ENCODE peak calls at places on chromosomes 5 and 9, in seven cellular contexts. J is mammary epithelial cell; Y is CD8-positive, alpha-beta memory T cell; H is breast epithelium; A is right cardiac atrium; C is lower lobe of right lung; V is CD4-positive, alpha-beta T cell. U is an unnamed sample. For H3K9me3, the result is how much of the 10 kb centered on the place peaks cover.

GRCh38 chr5:90548069-90548593 is 10.5 kb upstream of the ADGRV1 start:
- DNase-seq in J (no peak), Y (no peak), H (no peak), A (no peak), C (peak), V (no peak), U (peak)

GRCh38 chr5:10454591-10455272 is 13.1 kb downstream of the ROPN1L start:
- DNase-seq in J (peak), Y (no peak), H (no peak), A (no peak), C (no peak), V (no peak), U (no peak)

GRCh38 chr5:172892713-172893112 is 58.7 kb downstream of the ERGIC1 start:
- DNase-seq in J (no peak), Y (no peak), H (no peak), A (no peak), C (no peak), V (no peak), U (no peak)

GRCh38 chr9:89395931-89396710 is 77.8 kb downstream of the SECISBP2 start:
- DNase-seq in J (no peak), Y (no peak), H (no peak), A (peak), C (no peak), V (no peak), U (no peak)

GRCh38 chr5:22835630-22836029 is 17.5 kb downstream of the CDH12 start:
- DNase-seq in J (no peak), Y (no peak), H (no peak), A (no peak), C (no peak), V (no peak), U (no peak)

GRCh38 chr5:37211661-37212060 is 37.5 kb downstream of the CPLANE1 start:
- DNase-seq in J (no peak), Y (no peak), H (no peak), A (no peak), C (no peak), V (no peak), U (no peak)

GRCh38 chr9:34380034-34380510 is 3.4 kb upstream of the MYORG start:
- DNase-seq in J (no peak), Y (no peak), H (no peak), A (peak), C (peak), V (no peak), U (peak)

GRCh38 chr5:133754575-133755169 is 142.3 kb upstream of the FSTL4 start:
- DNase-seq in J (peak), Y (no peak), H (no peak), A (no peak), C (no peak), V (no peak), U (peak)

GRCh38 chr9:133429641-133430161 is 7.5 kb downstream of the ADAMTS13 start:
- DNase-seq in J (no peak), Y (no peak), H (no peak), A (peak), C (no peak), V (no peak), U (peak)

GRCh38 chr5:142866563-142867275 is 96.5 kb downstream of the ARHGAP26 start:
- DNase-seq in J (peak), Y (no peak), H (no peak), A (no peak), C (no peak), V (peak), U (peak)

GRCh38 chr5:174175869-174176268 is 130.4 kb downstream of the NSG2 start:
- DNase-seq in J (no peak), Y (no peak), H (no peak), A (no peak), C (no peak), V (no peak), U (no peak)

GRCh38 chr5:149757186-149757950 is 27.3 kb downstream of the PPARGC1B start:
- DNase-seq in J (no peak), Y (no peak), H (no peak), A (no peak), C (no peak), V (no peak), U (no peak)

GRCh38 chr9:19269582-19269981 is 39.1 kb downstream of the DENND4C start:
- DNase-seq in J (no peak), Y (no peak), H (no peak), A (no peak), C (no peak), V (no peak), U (no peak)

GRCh38 chr5:141617128-141617527 is 1.7 kb downstream of the DIAPH1 start:
- DNase-seq in J (no peak), Y (no peak), H (no peak), A (no peak), C (no peak), V (no peak), U (no peak)

GRCh38 chr5:18745591-18745987 is 1111.3 kb downstream of the TAF11L14 start:
- DNase-seq in J (no peak), Y (no peak), H (no peak), A (no peak), C (no peak), V (no peak), U (no peak)

GRCh38 chr9:108225371-108225905 is 630.3 kb downstream of the ACTL7B start:
- DNase-seq in J (no peak), Y (no peak), H (no peak), A (no peak), C (no peak), V (no peak), U (no peak)

GRCh38 chr5:148005788-148006520 is 57.8 kb upstream of the SPINK5 start:
- DNase-seq in J (no peak), Y (no peak), H (no peak), A (no peak), C (no peak), V (no peak), U (no peak)

GRCh38 chr5:174204914-174205313 is 159.4 kb downstream of the NSG2 start:
- DNase-seq in J (peak), Y (no peak), H (no peak), A (no peak), C (no peak), V (no peak), U (peak)

GRCh38 chr5:17619353-17619752 is 9.2 kb downstream of the TAF11L12 start:
- DNase-seq in J (no peak), Y (no peak), H (no peak), A (no peak), C (no peak), V (no peak), U (no peak)

GRCh38 chr5:138900281-138900965 is 25.3 kb upstream of the LRRTM2 start:
- DNase-seq in J (peak), Y (no peak), H (no peak), A (no peak), C (no peak), V (no peak), U (no peak)

GRCh38 chr5:170132642-170133448 is 27.1 kb downstream of the FOXI1 start:
- DNase-seq in J (peak), Y (no peak), H (no peak), A (no peak), C (no peak), V (no peak), U (no peak)

GRCh38 chr9:16485575-16486321 is 384.7 kb downstream of the BNC2 start:
- DNase-seq in J (no peak), Y (no peak), H (no peak), A (no peak), C (no peak), V (no peak), U (no peak)

GRCh38 chr9:73179594-73179993 is 27.9 kb downstream of the ANXA1 start:
- DNase-seq in J (no peak), Y (no peak), H (no peak), A (no peak), C (no peak), V (no peak), U (peak)

GRCh38 chr5:115296130-115296997 is at the start of gene CCDC112:
- DNase-seq in J (peak), Y (peak), H (peak), A (peak), C (peak), V (peak), U (peak)

GRCh38 chr9:126794441-126794840 is 10.4 kb upstream of the ZBTB43 start:
- DNase-seq in J (no peak), Y (no peak), H (no peak), A (no peak), C (no peak), V (no peak), U (no peak)

GRCh38 chr9:93453047-93453914 is at the start of gene FAM120AOS:
- DNase-seq in J (peak), Y (peak), H (peak), A (peak), C (peak), V (peak), U (peak)

GRCh38 chr9:71209890-71210289 is 88.5 kb upstream of the TRPM3 start:
- DNase-seq in J (no peak), Y (no peak), H (no peak), A (peak), C (no peak), V (no peak), U (no peak)

GRCh38 chr5:3200356-3200755 is 395.3 kb upstream of the IRX1 start:
- DNase-seq in J (no peak), Y (no peak), H (no peak), A (no peak), C (no peak), V (no peak), U (no peak)
- H3K9me3 ChIP-seq in J (under half), Y (under half), H (under half), A (under half), C (under half), V (under half), U (under half)

GRCh38 chr9:118961857-118962256 is 407.4 kb downstream of the BRINP1 start:
- DNase-seq in J (peak), Y (no peak), H (no peak), A (no peak), C (no peak), V (no peak), U (peak)

GRCh38 chr9:118954822-118955221 is 414.4 kb downstream of the BRINP1 start:
- DNase-seq in J (no peak), Y (no peak), H (no peak), A (no peak), C (no peak), V (no peak), U (no peak)

GRCh38 chr9:118962426-118962825 is 406.8 kb downstream of the BRINP1 start:
- DNase-seq in J (no peak), Y (no peak), H (no peak), A (no peak), C (no peak), V (no peak), U (no peak)

GRCh38 chr9:118959366-118959765 is 409.9 kb downstream of the BRINP1 start:
- DNase-seq in J (no peak), Y (no peak), H (no peak), A (no peak), C (no peak), V (no peak), U (no peak)

GRCh38 chr9:118957585-118957984 is 411.6 kb downstream of the BRINP1 start:
- DNase-seq in J (no peak), Y (no peak), H (no peak), A (no peak), C (no peak), V (no peak), U (no peak)
- H3K9me3 ChIP-seq in J (under half), Y (under half), H (under half), A (under half), C (under half), V (under half), U (under half)

GRCh38 chr9:138102246-138103051 is 224.9 kb downstream of the CACNA1B start:
- DNase-seq in J (no peak), Y (no peak), H (peak), A (peak), C (no peak), V (no peak), U (no peak)

GRCh38 chr9:138105123-138105415 is 227.5 kb downstream of the CACNA1B start:
- DNase-seq in J (no peak), Y (no peak), H (no peak), A (no peak), C (no peak), V (no peak), U (no peak)

GRCh38 chr9:138103111-138103823 is 225.7 kb downstream of the CACNA1B start:
- DNase-seq in J (no peak), Y (no peak), H (peak), A (peak), C (no peak), V (no peak), U (peak)

GRCh38 chr9:138104251-138105122 is 226.9 kb downstream of the CACNA1B start:
- DNase-seq in J (no peak), Y (no peak), H (peak), A (peak), C (no peak), V (no peak), U (no peak)

GRCh38 chr9:138103824-138104206 is 226.2 kb downstream of the CACNA1B start:
- DNase-seq in J (no peak), Y (no peak), H (no peak), A (no peak), C (no peak), V (no peak), U (no peak)
- H3K9me3 ChIP-seq in J (under half), Y (under half), H (under half), A (under half), C (under half), V (under half), U (under half)

DNA sequence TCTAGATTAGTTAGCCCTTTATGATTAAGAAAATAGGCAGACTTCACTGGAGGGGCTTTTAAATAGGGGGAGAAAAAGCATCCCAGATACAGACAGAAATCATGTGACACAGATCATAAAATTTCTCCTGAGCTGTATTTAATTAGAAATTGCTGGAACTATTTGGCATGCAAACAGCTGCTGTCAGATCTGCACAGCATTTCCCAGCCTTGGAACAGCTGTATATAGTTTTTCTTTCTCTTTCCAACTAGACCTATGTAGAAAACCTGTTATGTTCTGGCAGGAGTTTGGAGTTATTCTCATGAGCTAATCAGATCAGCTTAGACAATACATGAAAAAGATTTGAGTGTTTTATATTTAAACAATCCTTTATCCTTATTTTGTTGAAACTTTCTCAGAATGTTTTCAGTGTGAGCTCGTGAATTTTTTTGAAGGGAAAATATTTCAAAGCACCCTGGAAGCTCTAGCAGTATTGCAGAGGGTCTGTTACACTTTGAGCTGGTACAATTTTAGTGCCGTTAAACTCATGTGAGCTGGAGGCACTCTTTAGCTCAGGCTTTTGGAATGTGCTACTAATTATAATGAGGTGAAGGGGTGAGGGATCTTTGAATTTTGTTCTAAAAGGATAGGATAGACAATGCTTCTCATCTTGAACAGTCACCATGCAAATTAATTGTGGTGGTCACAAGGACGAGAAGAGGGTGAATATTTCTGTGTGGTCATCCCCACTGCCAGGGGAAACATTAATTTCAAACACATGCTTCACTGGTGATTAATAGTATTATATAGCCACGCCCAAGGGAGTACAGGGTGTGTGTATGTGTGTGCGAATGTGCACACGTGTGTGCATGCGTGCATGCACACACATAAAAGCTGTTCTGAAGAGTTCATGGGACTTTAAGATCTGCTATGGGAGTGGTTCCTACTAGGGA is 239.4 kb upstream of the FBXL7 start:
- DNase-seq in J (no peak), Y (no peak), H (no peak), A (no peak), C (no peak), V (no peak), U (peak)
- H3K9me3 ChIP-seq in J (under half), Y (under half), H (under half), A (under half), C (under half), V (under half), U (under half)

GRCh38 chr5:55907927-55908326 is 56.8 kb downstream of the IL31RA start:
- DNase-seq in J (no peak), Y (no peak), H (no peak), A (no peak), C (no peak), V (no peak), U (no peak)
- H3K9me3 ChIP-seq in J (under half), Y (under half), H (under half), A (under half), C (under half), V (under half), U (under half)

GRCh38 chr5:164799391-164799790 is 1294.0 kb downstream of the MAT2B start:
- DNase-seq in J (no peak), Y (no peak), H (no peak), A (no peak), C (no peak), V (no peak), U (no peak)
- H3K9me3 ChIP-seq in J (under half), Y (under half), H (under half), A (under half), C (under half), V (under half), U (under half)

GRCh38 chr5:178981381-178981780 is 13.7 kb downstream of the GRM6 start:
- DNase-seq in J (no peak), Y (no peak), H (no peak), A (no peak), C (no peak), V (no peak), U (no peak)

GRCh38 chr5:178984145-178985072 is 10.7 kb downstream of the GRM6 start:
- DNase-seq in J (no peak), Y (no peak), H (no peak), A (no peak), C (no peak), V (no peak), U (no peak)

GRCh38 chr5:178986326-178986960 is 8.7 kb downstream of the GRM6 start:
- DNase-seq in J (no peak), Y (no peak), H (no peak), A (no peak), C (no peak), V (no peak), U (no peak)

GRCh38 chr5:178982941-178983340 is 12.2 kb downstream of the GRM6 start:
- DNase-seq in J (no peak), Y (no peak), H (no peak), A (no peak), C (no peak), V (no peak), U (no peak)

DNA sequence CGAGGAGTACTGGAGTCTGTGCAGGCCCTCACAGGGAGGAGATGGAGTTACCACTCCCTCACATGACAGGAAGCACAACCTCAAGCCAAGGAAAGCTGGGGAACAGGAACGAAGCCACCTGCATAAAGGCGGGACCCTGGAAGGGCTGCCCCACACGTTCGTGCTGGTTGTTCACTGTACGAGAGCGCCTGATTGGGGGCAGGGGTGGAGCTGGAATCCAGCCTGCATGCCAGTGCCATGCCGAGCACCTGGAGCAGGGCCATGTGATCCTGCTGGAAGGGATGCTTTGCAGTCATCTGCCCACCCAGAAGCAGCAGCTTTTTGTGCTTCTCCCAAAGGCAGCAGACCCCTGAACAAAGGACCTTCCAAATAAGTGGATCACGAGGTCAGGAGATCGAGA is 11.4 kb downstream of the GRM6 start:
- DNase-seq in J (no peak), Y (no peak), H (no peak), A (no peak), C (no peak), V (no peak), U (no peak)
- H3K9me3 ChIP-seq in J (half or more), Y (under half), H (half or more), A (under half), C (half or more), V (under half), U (under half)

GRCh38 chr9:138122201-138122600 is 244.6 kb downstream of the CACNA1B start:
- DNase-seq in J (no peak), Y (no peak), H (no peak), A (peak), C (no peak), V (no peak), U (no peak)

GRCh38 chr9:138120511-138121437 is 243.2 kb downstream of the CACNA1B start:
- DNase-seq in J (no peak), Y (no peak), H (no peak), A (peak), C (no peak), V (no peak), U (no peak)

GRCh38 chr9:138121438-138122050 is 244.0 kb downstream of the CACNA1B start:
- DNase-seq in J (no peak), Y (no peak), H (no peak), A (peak), C (no peak), V (no peak), U (no peak)

GRCh38 chr9:138122676-138123075 is 245.1 kb downstream of the CACNA1B start:
- DNase-seq in J (no peak), Y (no peak), H (no peak), A (peak), C (no peak), V (no peak), U (no peak)

DNA sequence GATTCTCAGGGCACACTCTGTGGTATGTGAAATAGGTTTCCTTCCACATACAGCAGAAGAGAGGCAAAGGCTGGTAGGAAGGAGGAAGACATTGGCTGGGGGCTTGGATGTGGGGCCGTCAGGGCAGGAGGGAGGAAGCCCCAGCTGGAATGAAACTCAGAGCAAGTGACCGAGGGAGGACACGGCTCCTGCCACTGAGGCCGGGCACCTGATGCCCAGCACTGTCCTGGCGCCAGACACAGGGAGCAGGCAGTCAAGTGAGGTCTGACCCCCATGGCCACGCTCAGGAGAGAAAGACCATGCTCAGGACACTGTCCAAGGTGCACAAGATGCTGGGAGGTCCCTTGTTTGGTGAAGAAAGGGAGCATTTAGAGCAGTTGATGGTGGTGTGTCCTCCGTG is 245.5 kb downstream of the CACNA1B start:
- DNase-seq in J (no peak), Y (no peak), H (no peak), A (peak), C (no peak), V (no peak), U (no peak)
- H3K9me3 ChIP-seq in J (under half), Y (under half), H (under half), A (under half), C (under half), V (under half), U (under half)